ENCODE peak calls at places on chromosomes 1 and 21, in seven cellular contexts. One of them, this sample, is unnamed.

GRCh38 chr1:244730153-244730933 is 77.4 kb downstream of the DESI2 start:
- DNase-seq in adrenal gland: peak; percentile 47
- DNase-seq in heart left ventricle: peak; percentile 32
- DNase-seq in HCT116: no peak
- DNase-seq in HAP-1: no peak
- DNase-seq in aorta: peak; percentile 81
- DNase-seq in effector memory CD4-positive, alpha-beta T cell: no peak
- DNase-seq in this sample: peak; percentile 25

GRCh38 chr1:151981178-151981525 is 12.5 kb downstream of the S100A10 start:
- DNase-seq in adrenal gland: no peak
- DNase-seq in heart left ventricle: no peak
- DNase-seq in HCT116: no peak
- DNase-seq in HAP-1: no peak
- DNase-seq in aorta: no peak
- DNase-seq in effector memory CD4-positive, alpha-beta T cell: no peak
- DNase-seq in this sample: no peak

GRCh38 chr1:23979387-23980005 is 631 bp downstream of the SRSF10 start:
- DNase-seq in adrenal gland: no peak
- DNase-seq in heart left ventricle: no peak
- DNase-seq in HCT116: no peak
- DNase-seq in HAP-1: no peak
- DNase-seq in aorta: peak; percentile 74
- DNase-seq in effector memory CD4-positive, alpha-beta T cell: no peak
- DNase-seq in this sample: no peak

GRCh38 chr21:46371204-46372013 is 47.5 kb downstream of the PCNT start:
- DNase-seq in adrenal gland: no peak
- DNase-seq in heart left ventricle: no peak
- DNase-seq in HCT116: no peak
- DNase-seq in HAP-1: no peak
- DNase-seq in aorta: no peak
- DNase-seq in effector memory CD4-positive, alpha-beta T cell: no peak
- DNase-seq in this sample: no peak

GRCh38 chr1:221435510-221435909 is 306.4 kb downstream of the DUSP10 start:
- DNase-seq in adrenal gland: no peak
- DNase-seq in heart left ventricle: no peak
- DNase-seq in HCT116: peak; percentile 46
- DNase-seq in HAP-1: no peak
- DNase-seq in aorta: no peak
- DNase-seq in effector memory CD4-positive, alpha-beta T cell: no peak
- DNase-seq in this sample: peak; percentile 13

GRCh38 chr1:47941609-47942237 is 55.5 kb downstream of the TRABD2B start:
- DNase-seq in adrenal gland: no peak
- DNase-seq in heart left ventricle: no peak
- DNase-seq in HCT116: no peak
- DNase-seq in HAP-1: no peak
- DNase-seq in aorta: no peak
- DNase-seq in effector memory CD4-positive, alpha-beta T cell: no peak
- DNase-seq in this sample: peak; percentile 89

GRCh38 chr1:23273450-23274133 is 56.3 kb upstream of the HTR1D start:
- DNase-seq in adrenal gland: peak; percentile 77
- DNase-seq in heart left ventricle: no peak
- DNase-seq in HCT116: peak; percentile 6
- DNase-seq in HAP-1: peak; percentile 21
- DNase-seq in aorta: no peak
- DNase-seq in effector memory CD4-positive, alpha-beta T cell: no peak
- DNase-seq in this sample: no peak

GRCh38 chr1:27630859-27631491 is 4.0 kb downstream of the FGR start:
- DNase-seq in adrenal gland: peak; percentile 64
- DNase-seq in heart left ventricle: peak; percentile 57
- DNase-seq in HCT116: no peak
- DNase-seq in HAP-1: no peak
- DNase-seq in aorta: no peak
- DNase-seq in effector memory CD4-positive, alpha-beta T cell: no peak
- DNase-seq in this sample: no peak

GRCh38 chr1:109757936-109758786 is 5.6 kb downstream of the EPS8L3 start:
- DNase-seq in adrenal gland: no peak
- DNase-seq in heart left ventricle: peak; percentile 5
- DNase-seq in HCT116: no peak
- DNase-seq in HAP-1: peak; percentile 4
- DNase-seq in aorta: peak; percentile 58
- DNase-seq in effector memory CD4-positive, alpha-beta T cell: no peak
- DNase-seq in this sample: no peak

GRCh38 chr1:151514366-151514765 is 3.2 kb downstream of the CGN start:
- DNase-seq in adrenal gland: no peak
- DNase-seq in heart left ventricle: no peak
- DNase-seq in HCT116: no peak
- DNase-seq in HAP-1: no peak
- DNase-seq in aorta: no peak
- DNase-seq in effector memory CD4-positive, alpha-beta T cell: no peak
- DNase-seq in this sample: peak; percentile 89

GRCh38 chr1:212518188-212518951 is 85.7 kb downstream of the NENF start:
- DNase-seq in adrenal gland: peak; percentile 71
- DNase-seq in heart left ventricle: peak; percentile 82
- DNase-seq in HCT116: no peak
- DNase-seq in HAP-1: no peak
- DNase-seq in aorta: no peak
- DNase-seq in effector memory CD4-positive, alpha-beta T cell: no peak
- DNase-seq in this sample: peak; percentile 97

DNA sequence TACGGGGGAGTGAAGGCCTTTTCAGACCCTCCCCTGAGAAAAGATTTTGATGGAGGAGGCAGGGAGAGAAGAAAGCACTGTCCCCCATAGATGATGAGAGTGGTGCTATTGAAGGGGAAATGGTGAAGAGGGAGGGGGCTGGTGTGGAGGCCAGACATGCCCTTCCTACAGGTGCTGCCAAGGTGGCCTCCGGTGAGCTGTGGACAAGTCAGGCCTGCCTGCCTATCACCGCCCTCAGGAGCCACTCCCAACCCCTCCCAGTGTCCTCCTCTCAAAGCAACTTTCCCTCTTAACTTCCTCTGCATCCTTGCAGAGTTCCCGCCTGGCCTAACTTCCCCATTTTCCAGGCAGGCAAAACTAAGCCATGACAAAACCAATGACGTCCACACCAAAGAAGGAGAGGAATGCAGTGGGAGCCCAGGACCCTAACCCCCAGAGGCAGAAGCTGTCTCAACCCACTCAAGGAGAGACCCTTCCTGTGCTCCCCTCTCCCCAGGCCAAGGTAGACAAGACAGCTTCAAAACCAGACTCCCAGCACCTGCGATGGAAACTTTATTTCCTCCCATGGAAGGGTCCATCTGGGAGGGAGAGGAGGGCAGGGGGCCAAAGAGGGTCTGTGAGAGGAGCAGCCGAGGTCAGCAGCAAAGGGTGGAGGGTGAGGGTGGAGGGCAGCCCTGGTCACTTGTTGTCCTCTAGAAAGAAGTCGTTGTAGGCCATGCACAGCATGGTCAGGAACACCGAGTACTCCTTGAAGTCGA is 1.0 kb upstream of the S100A6 start:
- DNase-seq in adrenal gland: no peak
- DNase-seq in heart left ventricle: no peak
- DNase-seq in HCT116: no peak
- DNase-seq in HAP-1: no peak
- DNase-seq in aorta: no peak
- DNase-seq in effector memory CD4-positive, alpha-beta T cell: no peak
- DNase-seq in this sample: peak; percentile 83
- H3K4me3 ChIP-seq in adrenal gland: no peak overlapping the region
- H3K4me3 ChIP-seq in heart left ventricle: peak overlapping the region; percentile 97
- H3K4me3 ChIP-seq in HCT116: peak overlapping the region; percentile 74
- H3K4me3 ChIP-seq in HAP-1: no peak overlapping the region
- H3K4me3 ChIP-seq in aorta: no peak overlapping the region
- H3K4me3 ChIP-seq in effector memory CD4-positive, alpha-beta T cell: peak overlapping the region; percentile 58
- H3K4me3 ChIP-seq in this sample: no peak overlapping the region

GRCh38 chr1:184530226-184530625 is 143.4 kb downstream of the C1orf21 start:
- DNase-seq in adrenal gland: no peak
- DNase-seq in heart left ventricle: no peak
- DNase-seq in HCT116: no peak
- DNase-seq in HAP-1: no peak
- DNase-seq in aorta: no peak
- DNase-seq in effector memory CD4-positive, alpha-beta T cell: no peak
- DNase-seq in this sample: no peak
- H3K4me1 ChIP-seq in adrenal gland: peaks cover 35% of the 10 kb centered on the region
- H3K4me1 ChIP-seq in heart left ventricle: peaks cover 39% of the 10 kb centered on the region
- H3K4me1 ChIP-seq in HCT116: no peaks in the 10 kb centered on the region
- H3K4me1 ChIP-seq in HAP-1: no peaks in the 10 kb centered on the region
- H3K4me1 ChIP-seq in aorta: peaks cover 3% of the 10 kb centered on the region
- H3K4me1 ChIP-seq in effector memory CD4-positive, alpha-beta T cell: no peaks in the 10 kb centered on the region
- H3K4me1 ChIP-seq in this sample: peaks cover 12% of the 10 kb centered on the region

DNA sequence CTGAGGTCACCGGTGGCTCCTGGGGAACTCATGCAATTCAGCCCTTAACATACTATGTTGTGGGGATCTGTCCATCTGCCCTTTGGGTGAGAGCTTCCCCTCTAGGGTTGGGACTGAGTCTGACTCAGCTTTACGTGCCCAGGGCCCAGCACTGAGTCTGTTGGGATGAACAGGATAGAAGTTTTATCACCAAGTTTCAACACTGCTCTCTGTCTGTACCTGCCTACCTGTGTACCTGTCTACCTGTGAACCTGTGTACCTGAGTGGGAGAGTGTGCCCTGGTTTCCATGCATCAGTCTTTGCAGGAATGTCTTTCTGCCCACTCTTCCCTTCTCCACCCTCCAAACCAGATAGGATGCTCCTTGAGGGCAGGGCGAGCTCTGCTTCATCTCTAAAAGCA is 90.6 kb upstream of the POU3F1 start:
- DNase-seq in adrenal gland: no peak
- DNase-seq in heart left ventricle: no peak
- DNase-seq in HCT116: no peak
- DNase-seq in HAP-1: no peak
- DNase-seq in aorta: no peak
- DNase-seq in effector memory CD4-positive, alpha-beta T cell: no peak
- DNase-seq in this sample: no peak
- H3K27me3 ChIP-seq in adrenal gland: peaks cover 35% of the 10 kb centered on the region
- H3K27me3 ChIP-seq in heart left ventricle: peaks cover 51% of the 10 kb centered on the region
- H3K27me3 ChIP-seq in HCT116: peaks cover 22% of the 10 kb centered on the region
- H3K27me3 ChIP-seq in HAP-1: peaks cover 13% of the 10 kb centered on the region
- H3K27me3 ChIP-seq in aorta: no peaks in the 10 kb centered on the region
- H3K27me3 ChIP-seq in effector memory CD4-positive, alpha-beta T cell: no peaks in the 10 kb centered on the region
- H3K27me3 ChIP-seq in this sample: peaks cover 19% of the 10 kb centered on the region

DNA sequence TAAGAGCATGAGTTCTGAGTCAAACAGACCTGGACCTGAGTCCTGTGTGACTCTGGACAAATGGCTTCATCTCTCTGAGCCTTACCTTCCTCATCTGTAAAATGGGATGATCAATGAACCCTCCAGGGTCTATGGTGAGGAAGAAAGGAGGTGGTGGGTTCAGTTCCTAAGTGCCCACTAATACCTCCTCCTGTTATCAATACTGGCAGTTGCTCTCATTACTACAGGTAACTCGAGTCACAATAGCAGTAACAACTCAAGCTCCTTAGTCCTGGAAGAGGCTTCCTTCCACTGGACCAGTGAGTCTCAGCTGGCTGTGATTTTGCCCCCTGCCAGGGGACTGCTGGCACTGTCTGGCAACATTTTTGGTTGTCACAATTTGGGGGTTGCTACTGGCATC is 2.6 kb downstream of the PADI2 start:
- DNase-seq in adrenal gland: no peak
- DNase-seq in heart left ventricle: no peak
- DNase-seq in HCT116: no peak
- DNase-seq in HAP-1: no peak
- DNase-seq in aorta: no peak
- DNase-seq in effector memory CD4-positive, alpha-beta T cell: no peak
- DNase-seq in this sample: no peak
- H3K4me3 ChIP-seq in adrenal gland: no peak overlapping the region
- H3K4me3 ChIP-seq in heart left ventricle: no peak overlapping the region
- H3K4me3 ChIP-seq in HCT116: no peak overlapping the region
- H3K4me3 ChIP-seq in HAP-1: no peak overlapping the region
- H3K4me3 ChIP-seq in aorta: no peak overlapping the region
- H3K4me3 ChIP-seq in effector memory CD4-positive, alpha-beta T cell: no peak overlapping the region
- H3K4me3 ChIP-seq in this sample: no peak overlapping the region

DNA sequence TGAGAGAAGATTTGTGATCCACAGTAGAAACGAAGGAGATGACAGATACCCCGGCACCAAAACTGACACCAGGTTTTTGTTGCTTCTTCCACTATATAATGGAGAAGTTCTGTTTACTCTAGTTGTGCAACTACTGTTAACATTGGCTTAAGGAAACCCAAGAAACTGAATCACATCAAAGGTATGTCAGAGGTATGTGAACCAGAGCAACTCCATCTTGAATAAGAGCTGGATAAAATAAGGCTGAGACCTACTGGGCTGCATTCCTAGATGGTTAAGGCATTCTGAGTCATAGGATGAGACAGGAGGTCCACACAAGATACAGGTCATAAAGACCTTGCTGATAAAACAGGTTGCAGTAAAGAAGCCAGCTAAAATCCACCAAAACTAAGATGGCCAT is 173.7 kb upstream of the CAMK1G start:
- DNase-seq in adrenal gland: no peak
- DNase-seq in heart left ventricle: no peak
- DNase-seq in HCT116: no peak
- DNase-seq in HAP-1: no peak
- DNase-seq in aorta: no peak
- DNase-seq in effector memory CD4-positive, alpha-beta T cell: no peak
- DNase-seq in this sample: no peak
- H3K4me1 ChIP-seq in adrenal gland: no peaks in the 10 kb centered on the region
- H3K4me1 ChIP-seq in heart left ventricle: peaks cover 12% of the 10 kb centered on the region
- H3K4me1 ChIP-seq in HCT116: peaks cover under 1% of the 10 kb centered on the region
- H3K4me1 ChIP-seq in HAP-1: peaks cover 24% of the 10 kb centered on the region
- H3K4me1 ChIP-seq in aorta: no peaks in the 10 kb centered on the region
- H3K4me1 ChIP-seq in effector memory CD4-positive, alpha-beta T cell: no peaks in the 10 kb centered on the region
- H3K4me1 ChIP-seq in this sample: no peaks in the 10 kb centered on the region

GRCh38 chr1:4045397-4046010 is 145.4 kb upstream of the C1orf174 start:
- DNase-seq in adrenal gland: no peak
- DNase-seq in heart left ventricle: no peak
- DNase-seq in HCT116: no peak
- DNase-seq in HAP-1: no peak
- DNase-seq in aorta: peak; percentile 49
- DNase-seq in effector memory CD4-positive, alpha-beta T cell: no peak
- DNase-seq in this sample: no peak

GRCh38 chr1:4048921-4049320 is 148.8 kb upstream of the C1orf174 start:
- DNase-seq in adrenal gland: no peak
- DNase-seq in heart left ventricle: no peak
- DNase-seq in HCT116: no peak
- DNase-seq in HAP-1: no peak
- DNase-seq in aorta: no peak
- DNase-seq in effector memory CD4-positive, alpha-beta T cell: no peak
- DNase-seq in this sample: no peak

GRCh38 chr1:4047666-4048065 is 147.6 kb upstream of the C1orf174 start:
- DNase-seq in adrenal gland: no peak
- DNase-seq in heart left ventricle: no peak
- DNase-seq in HCT116: no peak
- DNase-seq in HAP-1: no peak
- DNase-seq in aorta: no peak
- DNase-seq in effector memory CD4-positive, alpha-beta T cell: no peak
- DNase-seq in this sample: no peak

GRCh38 chr1:4046836-4047461 is 146.9 kb upstream of the C1orf174 start:
- DNase-seq in adrenal gland: no peak
- DNase-seq in heart left ventricle: no peak
- DNase-seq in HCT116: no peak
- DNase-seq in HAP-1: no peak
- DNase-seq in aorta: no peak
- DNase-seq in effector memory CD4-positive, alpha-beta T cell: no peak
- DNase-seq in this sample: no peak

GRCh38 chr1:4048076-4048475 is 148.0 kb upstream of the C1orf174 start:
- DNase-seq in adrenal gland: no peak
- DNase-seq in heart left ventricle: no peak
- DNase-seq in HCT116: no peak
- DNase-seq in HAP-1: no peak
- DNase-seq in aorta: no peak
- DNase-seq in effector memory CD4-positive, alpha-beta T cell: no peak
- DNase-seq in this sample: no peak
- H3K27me3 ChIP-seq in adrenal gland: no peaks in the 10 kb centered on the region
- H3K27me3 ChIP-seq in heart left ventricle: no peaks in the 10 kb centered on the region
- H3K27me3 ChIP-seq in HCT116: peaks cover 14% of the 10 kb centered on the region
- H3K27me3 ChIP-seq in HAP-1: no peaks in the 10 kb centered on the region
- H3K27me3 ChIP-seq in aorta: no peaks in the 10 kb centered on the region
- H3K27me3 ChIP-seq in effector memory CD4-positive, alpha-beta T cell: no peaks in the 10 kb centered on the region
- H3K27me3 ChIP-seq in this sample: no peaks in the 10 kb centered on the region